ENCODE peak calls at places on chromosomes 2 and 18, in six cellular contexts. One of them, this sample, is unnamed.

GRCh38 chr18:56245856-56246575 is 392.4 kb downstream of the TXNL1 start:
- DNase-seq in transverse colon: no peak
- DNase-seq in endothelial cell of umbilical vein: peak; percentile 65
- DNase-seq in prostate gland: no peak
- DNase-seq in K562: no peak
- DNase-seq in Panc1: no peak
- DNase-seq in this sample: no peak

GRCh38 chr18:61785588-61785987 is 107.2 kb downstream of the RNF152 start:
- DNase-seq in transverse colon: no peak
- DNase-seq in K562: no peak
- DNase-seq in Panc1: no peak
- DNase-seq in prostate gland: no peak
- DNase-seq in endothelial cell of umbilical vein: no peak
- DNase-seq in this sample: no peak

GRCh38 chr2:160842286-160842685 is 317.9 kb upstream of the TANK start:
- DNase-seq in endothelial cell of umbilical vein: no peak
- DNase-seq in transverse colon: no peak
- DNase-seq in K562: no peak
- DNase-seq in prostate gland: no peak
- DNase-seq in Panc1: no peak
- DNase-seq in this sample: no peak

GRCh38 chr2:9112079-9112721 is 94.4 kb upstream of the ASAP2 start:
- DNase-seq in K562: peak; percentile 69
- DNase-seq in transverse colon: no peak
- DNase-seq in prostate gland: no peak
- DNase-seq in Panc1: no peak
- DNase-seq in endothelial cell of umbilical vein: no peak
- DNase-seq in this sample: no peak

GRCh38 chr2:118801154-118801553 is 46.3 kb downstream of the EN1 start:
- DNase-seq in K562: no peak
- DNase-seq in prostate gland: no peak
- DNase-seq in endothelial cell of umbilical vein: no peak
- DNase-seq in transverse colon: no peak
- DNase-seq in Panc1: no peak
- DNase-seq in this sample: no peak

GRCh38 chr2:64819774-64820688 is 166.3 kb upstream of the SERTAD2 start:
- DNase-seq in transverse colon: peak; percentile 32
- DNase-seq in endothelial cell of umbilical vein: no peak
- DNase-seq in prostate gland: no peak
- DNase-seq in Panc1: no peak
- DNase-seq in K562: no peak
- DNase-seq in this sample: no peak

GRCh38 chr18:46322411-46322891 is 218.3 kb downstream of the HAUS1 start:
- DNase-seq in prostate gland: no peak
- DNase-seq in transverse colon: no peak
- DNase-seq in K562: no peak
- DNase-seq in Panc1: no peak
- DNase-seq in endothelial cell of umbilical vein: no peak
- DNase-seq in this sample: no peak

GRCh38 chr2:74440005-74440377 is 1.7 kb downstream of the RTKN start:
- DNase-seq in transverse colon: peak; percentile 54
- DNase-seq in K562: peak; percentile 44
- DNase-seq in endothelial cell of umbilical vein: peak; percentile 44
- DNase-seq in prostate gland: no peak
- DNase-seq in Panc1: no peak
- DNase-seq in this sample: peak; percentile 78

GRCh38 chr18:53380063-53380639 is 844.3 kb downstream of the MBD2 start:
- DNase-seq in K562: no peak
- DNase-seq in Panc1: peak; percentile 22
- DNase-seq in endothelial cell of umbilical vein: peak; percentile 9
- DNase-seq in prostate gland: no peak
- DNase-seq in transverse colon: no peak
- DNase-seq in this sample: no peak

GRCh38 chr2:10380048-10380926 is 67.8 kb downstream of the ODC1 start:
- DNase-seq in prostate gland: no peak
- DNase-seq in transverse colon: no peak
- DNase-seq in endothelial cell of umbilical vein: no peak
- DNase-seq in Panc1: no peak
- DNase-seq in K562: no peak
- DNase-seq in this sample: peak; percentile 81

GRCh38 chr2:96869281-96869823 is 528 bp downstream of the SEMA4C start:
- DNase-seq in K562: no peak
- DNase-seq in endothelial cell of umbilical vein: peak; percentile 55
- DNase-seq in Panc1: no peak
- DNase-seq in prostate gland: peak; percentile 77
- DNase-seq in transverse colon: peak; percentile 72
- DNase-seq in this sample: peak; percentile 85

GRCh38 chr2:178530625-178531142 is 50.4 kb downstream of the PLEKHA3 start:
- DNase-seq in prostate gland: no peak
- DNase-seq in endothelial cell of umbilical vein: no peak
- DNase-seq in K562: no peak
- DNase-seq in transverse colon: no peak
- DNase-seq in Panc1: no peak
- DNase-seq in this sample: no peak

GRCh38 chr18:75783816-75784215 is 356.3 kb upstream of the SMIM21 start:
- DNase-seq in transverse colon: no peak
- DNase-seq in K562: no peak
- DNase-seq in endothelial cell of umbilical vein: no peak
- DNase-seq in Panc1: no peak
- DNase-seq in prostate gland: no peak
- DNase-seq in this sample: no peak

GRCh38 chr2:214376631-214377624 is 33.9 kb upstream of the VWC2L start:
- DNase-seq in Panc1: no peak
- DNase-seq in transverse colon: no peak
- DNase-seq in prostate gland: no peak
- DNase-seq in endothelial cell of umbilical vein: no peak
- DNase-seq in K562: no peak
- DNase-seq in this sample: no peak

GRCh38 chr18:60019463-60019840 is 119.7 kb downstream of the PMAIP1 start:
- DNase-seq in endothelial cell of umbilical vein: no peak
- DNase-seq in Panc1: no peak
- DNase-seq in prostate gland: no peak
- DNase-seq in K562: no peak
- DNase-seq in transverse colon: no peak
- DNase-seq in this sample: no peak

GRCh38 chr2:233450854-233451575 is 96.7 kb downstream of the DGKD start:
- DNase-seq in Panc1: no peak
- DNase-seq in endothelial cell of umbilical vein: no peak
- DNase-seq in prostate gland: no peak
- DNase-seq in transverse colon: no peak
- DNase-seq in K562: no peak
- DNase-seq in this sample: peak; percentile 62

GRCh38 chr2:38448692-38449405 is 71.8 kb upstream of the ATL2 start:
- DNase-seq in endothelial cell of umbilical vein: no peak
- DNase-seq in Panc1: no peak
- DNase-seq in K562: no peak
- DNase-seq in prostate gland: no peak
- DNase-seq in transverse colon: no peak
- DNase-seq in this sample: no peak

GRCh38 chr2:136045344-136045743 is 59.9 kb upstream of the DARS1 start:
- DNase-seq in transverse colon: no peak
- DNase-seq in Panc1: no peak
- DNase-seq in prostate gland: no peak
- DNase-seq in K562: no peak
- DNase-seq in endothelial cell of umbilical vein: no peak
- DNase-seq in this sample: no peak

GRCh38 chr2:191501390-191502168 is 176.4 kb upstream of the NABP1 start:
- DNase-seq in prostate gland: no peak
- DNase-seq in K562: no peak
- DNase-seq in transverse colon: no peak
- DNase-seq in Panc1: no peak
- DNase-seq in endothelial cell of umbilical vein: peak; percentile 59
- DNase-seq in this sample: no peak

GRCh38 chr2:154455871-154456270 is 242.6 kb upstream of the KCNJ3 start:
- DNase-seq in Panc1: no peak
- DNase-seq in endothelial cell of umbilical vein: peak; percentile 5
- DNase-seq in prostate gland: no peak
- DNase-seq in transverse colon: no peak
- DNase-seq in K562: no peak
- DNase-seq in this sample: no peak

GRCh38 chr18:2657788-2658458 is 2.4 kb downstream of the SMCHD1 start:
- DNase-seq in Panc1: no peak
- DNase-seq in prostate gland: peak; percentile 36
- DNase-seq in K562: no peak
- DNase-seq in endothelial cell of umbilical vein: peak; percentile 87
- DNase-seq in transverse colon: no peak
- DNase-seq in this sample: no peak

GRCh38 chr18:25650201-25650941 is 298.4 kb upstream of the ZNF521 start:
- DNase-seq in Panc1: no peak
- DNase-seq in endothelial cell of umbilical vein: peak; percentile 55
- DNase-seq in prostate gland: no peak
- DNase-seq in K562: no peak
- DNase-seq in transverse colon: no peak
- DNase-seq in this sample: no peak

GRCh38 chr2:30428827-30429461 is 18.1 kb upstream of the LCLAT1 start:
- DNase-seq in Panc1: no peak
- DNase-seq in transverse colon: no peak
- DNase-seq in prostate gland: no peak
- DNase-seq in K562: no peak
- DNase-seq in endothelial cell of umbilical vein: no peak
- DNase-seq in this sample: no peak

GRCh38 chr2:170341684-170342631 is 164.0 kb downstream of the MYO3B start:
- DNase-seq in Panc1: no peak
- DNase-seq in endothelial cell of umbilical vein: no peak
- DNase-seq in prostate gland: no peak
- DNase-seq in K562: no peak
- DNase-seq in transverse colon: no peak
- DNase-seq in this sample: no peak

GRCh38 chr2:168056242-168056641 is 191.2 kb downstream of the STK39 start:
- DNase-seq in endothelial cell of umbilical vein: no peak
- DNase-seq in Panc1: no peak
- DNase-seq in prostate gland: no peak
- DNase-seq in K562: no peak
- DNase-seq in transverse colon: no peak
- DNase-seq in this sample: no peak

GRCh38 chr18:66873899-66874298 is 270.0 kb upstream of the CDH19 start:
- DNase-seq in Panc1: no peak
- DNase-seq in prostate gland: no peak
- DNase-seq in transverse colon: no peak
- DNase-seq in endothelial cell of umbilical vein: no peak
- DNase-seq in K562: no peak
- DNase-seq in this sample: no peak

DNA sequence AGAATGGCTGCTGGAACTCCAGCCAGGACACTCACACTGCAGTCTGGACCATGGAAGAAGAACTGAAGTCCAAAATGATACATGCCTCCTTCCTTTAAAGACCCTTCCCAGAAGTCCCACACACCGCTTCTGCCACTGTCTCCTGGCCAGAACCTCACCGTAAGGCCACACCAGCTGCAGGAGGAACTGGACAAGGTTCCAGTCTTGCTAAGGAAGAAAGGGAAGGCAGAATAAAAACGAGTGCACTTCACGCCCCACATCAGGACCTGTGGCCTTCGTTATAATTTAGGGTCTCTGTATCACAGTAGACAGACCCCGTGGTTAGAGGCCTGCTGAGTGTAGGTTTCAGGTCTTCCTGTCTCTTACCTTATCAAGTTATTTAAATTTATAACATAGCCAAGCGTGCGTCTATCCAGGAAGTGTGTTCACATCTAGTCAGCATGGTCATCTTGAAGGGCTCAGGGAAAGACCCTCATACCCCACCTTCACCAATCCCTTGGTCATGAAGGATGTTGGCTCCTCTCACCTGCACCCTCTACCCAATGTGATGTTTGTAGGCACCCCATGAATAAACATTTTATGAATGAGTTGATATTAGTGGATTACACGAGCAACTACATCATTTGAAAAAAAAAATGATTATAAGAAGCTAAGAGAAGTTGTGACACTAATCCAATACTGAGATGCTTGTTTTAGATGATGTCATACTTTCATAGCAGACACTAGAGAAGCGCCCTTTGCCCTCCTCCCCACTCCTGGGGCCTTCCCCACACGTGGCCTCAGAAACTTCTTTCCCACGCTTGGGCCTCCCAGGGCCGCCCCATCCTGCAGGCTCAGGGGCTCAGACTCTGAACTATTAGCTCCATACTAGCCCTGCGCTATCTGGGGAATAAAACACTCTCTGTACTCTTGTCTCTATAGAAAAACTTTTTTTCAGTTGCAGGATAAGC is 157.6 kb downstream of the FAM210A start:
- DNase-seq in K562: no peak
- DNase-seq in endothelial cell of umbilical vein: no peak
- DNase-seq in prostate gland: no peak
- DNase-seq in transverse colon: no peak
- DNase-seq in Panc1: no peak
- DNase-seq in this sample: no peak
- TF ChIP-seq POLR2AphosphoS5 in K562: no peak
- TF ChIP-seq POLR2AphosphoS5 in endothelial cell of umbilical vein: no peak
- TF ChIP-seq POLR2AphosphoS5 in prostate gland: no peak
- TF ChIP-seq POLR2AphosphoS5 in transverse colon: no peak
- TF ChIP-seq POLR2AphosphoS5 in Panc1: no peak
- TF ChIP-seq POLR2AphosphoS5 in this sample: no peak

GRCh38 chr2:117785740-117786139 is 28.8 kb upstream of the DDX18 start:
- DNase-seq in transverse colon: peak; percentile 16
- DNase-seq in K562: peak; percentile 44
- DNase-seq in Panc1: no peak
- DNase-seq in endothelial cell of umbilical vein: peak; percentile 37
- DNase-seq in prostate gland: peak; percentile 5
- DNase-seq in this sample: no peak
- TF ChIP-seq CTCF in transverse colon: peak; percentile 48
- TF ChIP-seq CTCF in K562: peak; percentile 65
- TF ChIP-seq CTCF in Panc1: peak; percentile 74
- TF ChIP-seq CTCF in endothelial cell of umbilical vein: peak; percentile 47
- TF ChIP-seq CTCF in prostate gland: peak; percentile 44
- TF ChIP-seq CTCF in this sample: peak; percentile 32

GRCh38 chr2:145595296-145595695 is 1075.4 kb upstream of the ZEB2 start:
- DNase-seq in transverse colon: no peak
- DNase-seq in endothelial cell of umbilical vein: no peak
- DNase-seq in K562: no peak
- DNase-seq in prostate gland: no peak
- DNase-seq in Panc1: no peak
- DNase-seq in this sample: no peak
- H3K27ac ChIP-seq in transverse colon: no peak overlapping the region
- H3K27ac ChIP-seq in endothelial cell of umbilical vein: no peak overlapping the region
- H3K27ac ChIP-seq in K562: no peak overlapping the region
- H3K27ac ChIP-seq in prostate gland: no peak overlapping the region
- H3K27ac ChIP-seq in Panc1: no peak overlapping the region
- H3K27ac ChIP-seq in this sample: no peak overlapping the region

GRCh38 chr2:3618367-3618766 is 23.5 kb downstream of the COLEC11 start:
- DNase-seq in K562: no peak
- DNase-seq in prostate gland: no peak
- DNase-seq in Panc1: no peak
- DNase-seq in transverse colon: no peak
- DNase-seq in endothelial cell of umbilical vein: no peak
- DNase-seq in this sample: no peak

GRCh38 chr2:3619033-3619432 is 24.1 kb downstream of the COLEC11 start:
- DNase-seq in Panc1: no peak
- DNase-seq in transverse colon: no peak
- DNase-seq in endothelial cell of umbilical vein: no peak
- DNase-seq in prostate gland: no peak
- DNase-seq in K562: no peak
- DNase-seq in this sample: no peak

GRCh38 chr2:3613524-3613905 is 18.6 kb downstream of the COLEC11 start:
- DNase-seq in Panc1: no peak
- DNase-seq in endothelial cell of umbilical vein: no peak
- DNase-seq in transverse colon: no peak
- DNase-seq in K562: no peak
- DNase-seq in prostate gland: no peak
- DNase-seq in this sample: no peak

GRCh38 chr2:3620834-3621233 is 25.9 kb downstream of the COLEC11 start:
- DNase-seq in endothelial cell of umbilical vein: no peak
- DNase-seq in prostate gland: no peak
- DNase-seq in K562: no peak
- DNase-seq in Panc1: no peak
- DNase-seq in transverse colon: no peak
- DNase-seq in this sample: no peak

GRCh38 chr2:3617198-3617890 is 22.4 kb downstream of the COLEC11 start:
- DNase-seq in K562: no peak
- DNase-seq in transverse colon: no peak
- DNase-seq in prostate gland: no peak
- DNase-seq in Panc1: no peak
- DNase-seq in endothelial cell of umbilical vein: no peak
- DNase-seq in this sample: peak; percentile 41
- TF ChIP-seq POLR2AphosphoS5 in K562: no peak
- TF ChIP-seq POLR2AphosphoS5 in transverse colon: no peak
- TF ChIP-seq POLR2AphosphoS5 in prostate gland: no peak
- TF ChIP-seq POLR2AphosphoS5 in Panc1: no peak
- TF ChIP-seq POLR2AphosphoS5 in endothelial cell of umbilical vein: no peak
- TF ChIP-seq POLR2AphosphoS5 in this sample: no peak

This sample was measured in spleen.